ENCODE peak calls at places on chromosomes 2 and 18, in seven cellular contexts. J is CD4-positive, alpha-beta T cell; V is stomach; Z is amniotic epithelial cell; B is COR-L47; S is NT2/D1; I is GM23248. M is an unnamed sample.

GRCh38 chr18:75679347-75679746 is 251.8 kb upstream of the SMIM21 start:
- DNase-seq in J (no peak), V (no peak), Z (no peak), B (no peak), S (no peak), I (no peak), M (no peak)

GRCh38 chr18:21264651-21265050 is 22.6 kb downstream of the GREB1L start:
- DNase-seq in J (no peak), V (no peak), Z (peak), B (peak), S (peak), I (peak), M (peak)

GRCh38 chr2:134718956-134719814 is at the start of gene TMEM163:
- DNase-seq in J (no peak), V (peak), Z (no peak), B (peak), S (no peak), I (peak), M (peak)

GRCh38 chr2:229489016-229489415 is 217.9 kb upstream of the PID1 start:
- DNase-seq in J (no peak), V (no peak), Z (peak), B (no peak), S (no peak), I (peak), M (no peak)

GRCh38 chr18:31102941-31103340 is 720 bp upstream of the DSC2 start:
- DNase-seq in J (no peak), V (no peak), Z (peak), B (no peak), S (no peak), I (no peak), M (no peak)

GRCh38 chr18:70058916-70059315 is 111.2 kb upstream of the CD226 start:
- DNase-seq in J (no peak), V (no peak), Z (no peak), B (no peak), S (no peak), I (no peak), M (no peak)

GRCh38 chr2:42048318-42049251 is 764 bp downstream of the PKDCC start:
- DNase-seq in J (no peak), V (peak), Z (no peak), B (no peak), S (no peak), I (peak), M (no peak)

GRCh38 chr2:61623747-61624146 is 85.6 kb upstream of the XPO1 start:
- DNase-seq in J (no peak), V (no peak), Z (no peak), B (no peak), S (no peak), I (no peak), M (no peak)

GRCh38 chr18:48300463-48300961 is 108.7 kb downstream of the ZBTB7C start:
- DNase-seq in J (no peak), V (no peak), Z (no peak), B (peak), S (peak), I (no peak), M (no peak)

GRCh38 chr2:46651363-46652099 is 172.2 kb downstream of the TMEM247 start:
- DNase-seq in J (no peak), V (no peak), Z (no peak), B (no peak), S (no peak), I (peak), M (no peak)

GRCh38 chr18:47461977-47462376 is 210.5 kb upstream of the SKOR2 start:
- DNase-seq in J (no peak), V (no peak), Z (no peak), B (no peak), S (no peak), I (no peak), M (no peak)

GRCh38 chr18:23521907-23522306 is 18.6 kb downstream of the RMC1 start:
- DNase-seq in J (no peak), V (no peak), Z (no peak), B (no peak), S (no peak), I (no peak), M (no peak)

GRCh38 chr18:47522359-47522758 is 270.9 kb upstream of the SKOR2 start:
- DNase-seq in J (no peak), V (no peak), Z (no peak), B (no peak), S (no peak), I (no peak), M (no peak)

GRCh38 chr18:12397793-12398192 is 9.9 kb upstream of the PRELID3A start:
- DNase-seq in J (no peak), V (no peak), Z (no peak), B (no peak), S (no peak), I (no peak), M (no peak)

GRCh38 chr18:43671431-43671830 is 394.1 kb upstream of the SYT4 start:
- DNase-seq in J (no peak), V (no peak), Z (no peak), B (no peak), S (no peak), I (no peak), M (no peak)

GRCh38 chr2:20135631-20136050 is 84.2 kb upstream of the LAPTM4A start:
- DNase-seq in J (peak), V (peak), Z (peak), B (no peak), S (peak), I (peak), M (peak)

GRCh38 chr18:5970032-5970431 is 74.7 kb upstream of the TMEM200C start:
- DNase-seq in J (no peak), V (no peak), Z (no peak), B (no peak), S (no peak), I (no peak), M (no peak)

GRCh38 chr18:39134255-39134654 is 1568.7 kb upstream of the CELF4 start:
- DNase-seq in J (no peak), V (no peak), Z (no peak), B (no peak), S (no peak), I (no peak), M (no peak)

GRCh38 chr18:67476585-67476984 is 39.9 kb downstream of the DSEL start:
- DNase-seq in J (no peak), V (no peak), Z (peak), B (no peak), S (no peak), I (no peak), M (no peak)

GRCh38 chr18:7139409-7139808 is 21.8 kb upstream of the LAMA1 start:
- DNase-seq in J (no peak), V (no peak), Z (peak), B (no peak), S (no peak), I (no peak), M (no peak)

GRCh38 chr2:233479616-233480489 is 86.7 kb downstream of the USP40 start:
- DNase-seq in J (no peak), V (no peak), Z (no peak), B (no peak), S (no peak), I (no peak), M (no peak)

M was measured in neuronal stem cell.